ENCODE peak calls at places on chromosomes 4 and X, in four cellular contexts. W is progenitor cell of endocrine pancreas, B is foreskin fibroblast, T is NB4. O is an unnamed sample.

GRCh38 chrX:19725545-19726102 is 161.8 kb downstream of the SH3KBP1 start:
- DNase-seq in T (peak; percentile 76), W (no peak), B (no peak), O (no peak)

GRCh38 chrX:44261286-44261685 is 82.2 kb downstream of the EFHC2 start:
- DNase-seq in W (no peak), B (no peak), T (peak; percentile 27), O (no peak)

GRCh38 chr4:123505457-123506310 is 109.1 kb downstream of the SPRY1 start:
- DNase-seq in W (peak; percentile 75), T (peak; percentile 65), B (peak; percentile 63), O (peak; percentile 21)

GRCh38 chrX:5595570-5595969 is 633.1 kb downstream of the NLGN4X start:
- DNase-seq in T (no peak), W (no peak), B (no peak), O (no peak)

GRCh38 chrX:42783456-42783855 is 5.5 kb upstream of the PPP1R2C start:
- DNase-seq in B (peak; percentile 2), T (no peak), W (no peak), O (no peak)

GRCh38 chr4:180081072-180081471 is 2162.1 kb upstream of the TENM3 start:
- DNase-seq in B (no peak), W (no peak), T (no peak), O (no peak)

GRCh38 chrX:26295425-26295824 is 79.5 kb downstream of the MAGEB5 start:
- DNase-seq in W (no peak), T (no peak), B (no peak), O (no peak)

GRCh38 chr4:86957214-86957613 is 22.4 kb downstream of the AFF1 start:
- DNase-seq in T (peak; percentile 39), B (peak; percentile 62), W (no peak), O (peak; percentile 33)

GRCh38 chr4:107801766-107802211 is 22.9 kb upstream of the SGMS2 start:
- DNase-seq in B (peak; percentile 84), W (no peak), T (no peak), O (no peak)

GRCh38 chr4:78432896-78433295 is 118.7 kb upstream of the ANXA3 start:
- DNase-seq in T (no peak), W (no peak), B (peak; percentile 75), O (no peak)

GRCh38 chr4:79044260-79044659 is 105.0 kb upstream of the PAQR3 start:
- DNase-seq in T (no peak), B (no peak), W (no peak), O (no peak)

GRCh38 chr4:48909697-48910096 is 3.1 kb upstream of the OCIAD2 start:
- DNase-seq in W (no peak), B (peak; percentile 98), T (peak; percentile 64), O (no peak)

GRCh38 chr4:123995939-123996338 is 599.3 kb downstream of the SPRY1 start:
- DNase-seq in T (no peak), B (peak; percentile 88), W (no peak), O (no peak)

GRCh38 chrX:153702350-153703035 is 14.8 kb downstream of the SLC6A8 start:
- DNase-seq in W (no peak), T (no peak), B (no peak), O (no peak)

GRCh38 chr4:74874785-74875367 is 58.0 kb upstream of the PARM1 start:
- DNase-seq in B (peak; percentile 79), T (peak; percentile 71), W (no peak), O (peak; percentile 36)

GRCh38 chrX:33041141-33041540 is 170.2 kb downstream of the DMD start:
- DNase-seq in T (no peak), B (no peak), W (no peak), O (no peak)

GRCh38 chr4:87451537-87451936 is 29.2 kb downstream of the NUDT9 start:
- DNase-seq in T (no peak), W (no peak), B (no peak), O (no peak)

GRCh38 chrX:117834076-117834475 is 282.5 kb downstream of the KLHL13 start:
- DNase-seq in B (no peak), W (no peak), T (no peak), O (no peak)

GRCh38 chr4:54958236-54958635 is 167.2 kb downstream of the KDR start:
- DNase-seq in B (peak; percentile 20), W (no peak), T (no peak), O (no peak)

GRCh38 chr4:70721747-70722146 is at the start of gene RUFY3:
- DNase-seq in W (no peak), T (no peak), B (peak; percentile 96), O (no peak)

GRCh38 chr4:1115528-1116293 is 2.3 kb upstream of the RNF212 start:
- DNase-seq in B (peak; percentile 31), W (no peak), T (no peak), O (no peak)

GRCh38 chr4:74366367-74366891 is 1.5 kb downstream of the EREG start:
- DNase-seq in T (no peak), B (peak; percentile 13), W (no peak), O (no peak)

GRCh38 chr4:1378559-1379231 is 27.5 kb downstream of the NKX1-1 start:
- DNase-seq in W (no peak), T (no peak), B (no peak), O (no peak)

GRCh38 chrX:39753296-39753996 is 344.3 kb downstream of the BCOR start:
- DNase-seq in W (no peak), B (peak; percentile 57), T (peak; percentile 52), O (no peak)

GRCh38 chr4:141625023-141625422 is 11.4 kb upstream of the IL15 start:
- DNase-seq in W (no peak), B (no peak), T (no peak), O (no peak)

GRCh38 chr4:173168396-173169177 is at the start of gene GALNT7:
- DNase-seq in T (peak; percentile 91), W (peak; percentile 62), B (peak; percentile 79), O (peak; percentile 84)

GRCh38 chr4:149765630-149766029 is 50.0 kb downstream of the IQCM start:
- DNase-seq in T (peak; percentile 62), W (no peak), B (peak; percentile 89), O (no peak)

GRCh38 chrX:22950278-22951266 is 49.2 kb upstream of the DDX53 start:
- DNase-seq in T (peak; percentile 59), B (peak; percentile 88), W (no peak), O (no peak)

GRCh38 chrX:79138658-79139241 is 5.7 kb upstream of the GPR174 start:
- DNase-seq in T (peak; percentile 83), W (no peak), B (no peak), O (peak; percentile 18)

GRCh38 chr4:8737075-8737474 is 134.6 kb downstream of the HMX1 start:
- DNase-seq in B (no peak), W (no peak), T (no peak), O (no peak)

GRCh38 chrX:136745215-136746173 is 35.2 kb downstream of the ARHGEF6 start:
- DNase-seq in T (peak; percentile 72), W (no peak), B (no peak), O (no peak)

GRCh38 chr4:145299380-145300076 is 119.1 kb upstream of the OTUD4 start:
- DNase-seq in W (no peak), B (peak; percentile 92), T (peak; percentile 60), O (peak; percentile 26)

GRCh38 chr4:158998624-158999023 is 104.3 kb upstream of the RAPGEF2 start:
- DNase-seq in T (no peak), W (no peak), B (peak; percentile 60), O (no peak)

GRCh38 chr4:15245006-15245530 is 182.8 kb upstream of the C1QTNF7 start:
- DNase-seq in W (no peak), B (no peak), T (peak; percentile 74), O (no peak)

GRCh38 chrX:96182366-96182765 is 502.3 kb upstream of the DIAPH2 start:
- DNase-seq in B (peak; percentile 16), W (no peak), T (peak; percentile 40), O (no peak)
- TF ChIP-seq CTCF in B (no peak), W (peak; percentile 56), T (peak; percentile 49), O (peak; percentile 34)

GRCh38 chr4:127788517-127788916 is 6.4 kb downstream of the HSPA4L start:
- DNase-seq in B (no peak), W (no peak), T (peak; percentile 31), O (no peak)
- TF ChIP-seq CTCF in B (no peak), W (peak; percentile 12), T (peak; percentile 27), O (no peak)

GRCh38 chrX:129760155-129760554 is 19.6 kb upstream of the SASH3 start:
- DNase-seq in W (no peak), T (no peak), B (no peak), O (no peak)

GRCh38 chrX:129761596-129761995 is 18.2 kb upstream of the SASH3 start:
- DNase-seq in B (no peak), W (no peak), T (no peak), O (no peak)

GRCh38 chrX:129760981-129761380 is 18.8 kb upstream of the SASH3 start:
- DNase-seq in W (no peak), B (no peak), T (no peak), O (no peak)

GRCh38 chrX:129762448-129762847 is 17.3 kb upstream of the SASH3 start:
- DNase-seq in T (no peak), W (no peak), B (no peak), O (no peak)

GRCh38 chrX:129759576-129760061 is 20.1 kb upstream of the SASH3 start:
- DNase-seq in W (no peak), B (peak; percentile 61), T (peak; percentile 51), O (no peak)
- TF ChIP-seq CTCF in W (no peak), B (no peak), T (no peak), O (no peak)

DNA sequence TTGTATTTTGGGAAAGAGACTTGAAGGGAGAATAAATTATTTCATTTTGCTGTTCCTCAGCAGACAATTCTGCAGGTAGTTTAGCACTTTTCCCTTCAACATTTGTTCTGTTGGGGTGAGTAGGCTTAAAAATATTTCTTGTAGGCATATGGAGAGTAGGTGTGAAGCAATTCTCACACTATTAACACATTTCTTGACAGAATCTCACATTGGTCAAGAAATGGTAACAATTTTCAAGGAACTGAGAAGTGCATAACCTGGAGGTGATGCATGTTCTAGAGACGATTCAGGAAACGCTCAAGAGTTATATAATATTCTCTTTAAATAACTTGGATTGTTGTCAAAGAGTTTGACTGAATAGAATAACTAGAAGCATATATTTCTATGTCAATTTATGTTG is 658.2 kb downstream of the STIM2 start:
- DNase-seq in W (no peak), T (no peak), B (no peak), O (no peak)
- TF ChIP-seq CTCF in W (no peak), T (no peak), B (no peak), O (no peak)

GRCh38 chr4:44493924-44494323 is 45.3 kb upstream of the KCTD8 start:
- DNase-seq in B (peak; percentile 3), T (peak; percentile 20), W (no peak), O (peak; percentile 9)
- TF ChIP-seq CTCF in B (peak; percentile 21), T (peak; percentile 58), W (peak; percentile 55), O (peak; percentile 32)

DNA sequence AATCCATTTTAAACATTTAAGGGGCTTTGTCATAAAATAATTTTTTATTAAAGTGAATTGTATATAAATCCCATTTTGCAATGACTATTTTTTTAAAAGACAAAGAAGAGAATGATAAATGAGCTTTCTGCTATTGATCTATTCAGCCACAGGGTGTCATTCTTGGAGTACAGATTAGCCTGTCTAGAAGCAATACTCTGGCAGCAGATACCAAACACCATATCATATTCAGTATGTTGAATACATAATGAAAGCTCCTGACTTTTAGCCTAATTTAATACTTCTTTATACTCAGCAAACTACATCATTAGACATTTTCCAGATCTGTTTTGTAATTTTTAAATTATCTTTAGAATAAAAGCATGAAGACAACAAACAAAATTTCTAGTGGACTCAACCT is 496.3 kb downstream of the PDGFC start:
- DNase-seq in B (peak; percentile 81), W (no peak), T (peak; percentile 20), O (peak; percentile 19)
- TF ChIP-seq CTCF in B (peak; percentile 53), W (peak; percentile 30), T (no peak), O (peak; percentile 30)